ENCODE peak calls at places on chromosomes 6 and 20, in seven cellular contexts. D, T, I, F, N, U and H are unnamed samples.

GRCh38 chr6:44627091-44627878 is 239.8 kb downstream of the CDC5L start:
- DNase-seq in D (no peak), T (no peak), I (no peak), F (no peak), N (no peak), U (peak; percentile 84), H (no peak)

GRCh38 chr6:16982827-16983226 is 119.0 kb upstream of the STMND1 start:
- DNase-seq in D (peak; percentile 0), T (no peak), I (no peak), F (peak; percentile 80), N (no peak), U (no peak), H (no peak)

GRCh38 chr20:1337441-1337840 is 8.5 kb upstream of the SDCBP2 start:
- DNase-seq in D (no peak), T (no peak), I (no peak), F (no peak), N (no peak), U (no peak), H (no peak)

GRCh38 chr6:79671605-79672266 is 40.6 kb downstream of the SH3BGRL2 start:
- DNase-seq in D (no peak), T (peak; percentile 41), I (no peak), F (no peak), N (peak; percentile 24), U (no peak), H (no peak)

GRCh38 chr20:24674921-24675605 is 205.6 kb downstream of the SYNDIG1 start:
- DNase-seq in D (no peak), T (no peak), I (no peak), F (no peak), N (no peak), U (no peak), H (no peak)

GRCh38 chr6:474454-475185 is 83.1 kb downstream of the IRF4 start:
- DNase-seq in D (no peak), T (peak; percentile 84), I (peak; percentile 15), F (no peak), N (peak; percentile 72), U (peak; percentile 60), H (no peak)

GRCh38 chr6:151391471-151392428 is at the start of gene ZBTB2:
- DNase-seq in D (peak; percentile 69), T (peak; percentile 67), I (peak; percentile 28), F (no peak), N (peak; percentile 71), U (peak; percentile 82), H (no peak)

GRCh38 chr20:57953638-57954037 is 243.8 kb upstream of the PMEPA1 start:
- DNase-seq in D (no peak), T (no peak), I (peak; percentile 94), F (no peak), N (no peak), U (no peak), H (no peak)

GRCh38 chr6:33886673-33887144 is 82.9 kb upstream of the MLN start:
- DNase-seq in D (no peak), T (no peak), I (no peak), F (peak; percentile 89), N (peak; percentile 22), U (peak; percentile 61), H (no peak)

GRCh38 chr6:38715016-38715809 is at the start of gene DNAH8:
- DNase-seq in D (no peak), T (peak; percentile 26), I (no peak), F (no peak), N (no peak), U (peak; percentile 40), H (no peak)

GRCh38 chr6:12334524-12335130 is 44.5 kb downstream of the EDN1 start:
- DNase-seq in D (no peak), T (no peak), I (no peak), F (no peak), N (no peak), U (no peak), H (no peak)

GRCh38 chr6:4358414-4359107 is 223.2 kb upstream of the ECI2 start:
- DNase-seq in D (peak; percentile 65), T (peak; percentile 13), I (peak; percentile 95), F (peak; percentile 99), N (no peak), U (peak; percentile 82), H (no peak)

GRCh38 chr20:35729836-35730582 is 12.1 kb downstream of the RBM39 start:
- DNase-seq in D (no peak), T (no peak), I (no peak), F (no peak), N (no peak), U (no peak), H (no peak)

GRCh38 chr6:44470746-44471145 is 83.2 kb downstream of the CDC5L start:
- DNase-seq in D (no peak), T (no peak), I (no peak), F (no peak), N (no peak), U (no peak), H (no peak)

GRCh38 chr6:4348462-4349112 is 213.2 kb upstream of the ECI2 start:
- DNase-seq in D (no peak), T (no peak), I (no peak), F (no peak), N (no peak), U (no peak), H (no peak)

GRCh38 chr6:68994561-68994960 is 359.5 kb downstream of the ADGRB3 start:
- DNase-seq in D (no peak), T (no peak), I (no peak), F (no peak), N (no peak), U (no peak), H (no peak)

GRCh38 chr6:155154158-155154830 is 109.5 kb upstream of the CLDN20 start:
- DNase-seq in D (peak; percentile 23), T (peak; percentile 55), I (peak; percentile 24), F (peak; percentile 64), N (no peak), U (no peak), H (no peak)

GRCh38 chr6:127606131-127606562 is 29.2 kb downstream of the C6orf58 start:
- DNase-seq in D (no peak), T (no peak), I (peak; percentile 32), F (no peak), N (no peak), U (peak; percentile 53), H (no peak)

GRCh38 chr20:20341371-20341770 is 26.5 kb upstream of the INSM1 start:
- DNase-seq in D (no peak), T (no peak), I (no peak), F (no peak), N (no peak), U (no peak), H (no peak)

GRCh38 chr20:45467861-45468260 is 1.7 kb upstream of the WFDC2 start:
- DNase-seq in D (peak; percentile 10), T (no peak), I (no peak), F (no peak), N (no peak), U (no peak), H (no peak)

GRCh38 chr20:50873518-50873959 is 57.7 kb downstream of the ADNP start:
- DNase-seq in D (no peak), T (no peak), I (no peak), F (no peak), N (no peak), U (no peak), H (no peak)

GRCh38 chr20:61186771-61187170 is 65.3 kb upstream of the CDH4 start:
- DNase-seq in D (no peak), T (no peak), I (no peak), F (peak; percentile 9), N (no peak), U (no peak), H (no peak)

GRCh38 chr6:109455502-109456282 is at the start of gene MICAL1:
- DNase-seq in D (no peak), T (peak; percentile 77), I (no peak), F (no peak), N (peak; percentile 80), U (peak; percentile 62), H (no peak)

GRCh38 chr6:4774715-4775590 is 1.3 kb upstream of the CDYL start:
- DNase-seq in D (no peak), T (peak; percentile 29), I (no peak), F (no peak), N (peak; percentile 27), U (peak; percentile 73), H (no peak)

GRCh38 chr6:56668158-56668557 is 25.5 kb upstream of the DST start:
- DNase-seq in D (no peak), T (no peak), I (no peak), F (no peak), N (no peak), U (no peak), H (peak; percentile 11)

GRCh38 chr6:169905041-169905807 is 153.8 kb downstream of the ERMARD start:
- DNase-seq in D (no peak), T (no peak), I (peak; percentile 4), F (peak; percentile 9), N (no peak), U (no peak), H (no peak)

GRCh38 chr6:152846825-152847224 is 96.2 kb downstream of the VIP start:
- DNase-seq in D (no peak), T (no peak), I (no peak), F (no peak), N (no peak), U (peak; percentile 10), H (no peak)

GRCh38 chr20:46558511-46558959 is 8.1 kb upstream of the OCSTAMP start:
- DNase-seq in D (no peak), T (peak; percentile 64), I (peak; percentile 58), F (peak; percentile 21), N (no peak), U (peak; percentile 40), H (no peak)

GRCh38 chr6:166861961-166862286 is 94.4 kb downstream of the RNASET2 start:
- DNase-seq in D (no peak), T (no peak), I (no peak), F (no peak), N (no peak), U (no peak), H (no peak)

GRCh38 chr6:44649365-44650025 is 262.0 kb downstream of the CDC5L start:
- DNase-seq in D (no peak), T (no peak), I (no peak), F (no peak), N (no peak), U (no peak), H (no peak)

GRCh38 chr20:36645998-36646397 is at the start of gene SLA2:
- DNase-seq in D (no peak), T (peak; percentile 72), I (no peak), F (no peak), N (peak; percentile 64), U (no peak), H (no peak)

GRCh38 chr6:150485559-150486517 is 113.8 kb upstream of the PLEKHG1 start:
- DNase-seq in D (no peak), T (no peak), I (no peak), F (no peak), N (no peak), U (peak; percentile 10), H (no peak)

GRCh38 chr6:150189176-150189575 is 46.3 kb downstream of the PPP1R14C start:
- DNase-seq in D (no peak), T (no peak), I (no peak), F (no peak), N (no peak), U (no peak), H (no peak)

GRCh38 chr6:108557494-108558371 is 3.0 kb upstream of the FOXO3 start:
- DNase-seq in D (peak; percentile 46), T (peak; percentile 72), I (no peak), F (no peak), N (peak; percentile 82), U (peak; percentile 77), H (no peak)